ENCODE peak calls at places on chromosome 6, in ten cellular contexts. D is LoVo; W is activated naive CD8-positive, alpha-beta T cell treated with anti-CD3 and anti-CD28 coated beads, Interleukin-2, amount 50 U/mL, for 24 hours; C is GM04504; U is NCI-H1930; A is right cardiac atrium; Y is GOT3; G is PC-3; M is HTR-8/SVneo; P is C1 segment of cervical spinal cord. H is an unnamed sample.

GRCh38 chr6:165159459-165159858 is 149.9 kb downstream of the C6orf118 start:
- DNase-seq in C (no peak), D (no peak), W (no peak), G (no peak), Y (no peak), M (no peak), P (no peak), A (no peak), U (no peak), H (no peak)

GRCh38 chr6:46502486-46503119 is 11.4 kb upstream of the RCAN2 start:
- DNase-seq in U (no peak), M (no peak), Y (no peak), P (no peak), A (no peak), C (no peak), G (no peak), D (no peak), W (no peak), H (no peak)

GRCh38 chr6:26623339-26623859 is 26.6 kb downstream of the ABT1 start:
- DNase-seq in G (no peak), M (no peak), P (no peak), A (no peak), C (no peak), Y (no peak), U (no peak), W (no peak), D (no peak), H (no peak)

GRCh38 chr6:127186889-127187288 is 68.4 kb downstream of the RSPO3 start:
- DNase-seq in Y (no peak), A (peak; percentile 66), C (no peak), U (no peak), P (no peak), M (no peak), G (peak; percentile 54), W (peak; percentile 74), D (peak; percentile 8), H (peak; percentile 37)

GRCh38 chr6:33717857-33718552 is 6.5 kb upstream of the UQCC2 start:
- DNase-seq in G (no peak), D (no peak), A (no peak), Y (no peak), P (no peak), C (no peak), U (no peak), M (no peak), W (no peak), H (no peak)

GRCh38 chr6:129651291-129651691 is 58.7 kb downstream of the ARHGAP18 start:
- DNase-seq in P (no peak), U (no peak), C (no peak), Y (no peak), W (no peak), G (no peak), M (no peak), D (no peak), A (no peak), H (no peak)

GRCh38 chr6:75824160-75824559 is 75.1 kb downstream of the MYO6 start:
- DNase-seq in W (no peak), C (no peak), U (no peak), A (no peak), G (no peak), M (no peak), D (no peak), P (no peak), Y (no peak), H (no peak)

GRCh38 chr6:148700713-148701392 is 46.0 kb upstream of the UST start:
- DNase-seq in P (no peak), M (no peak), W (no peak), D (peak; percentile 19), U (no peak), A (peak; percentile 20), Y (no peak), C (peak; percentile 48), G (peak; percentile 39), H (no peak)

GRCh38 chr6:159527351-159527750 is 165.7 kb downstream of the SOD2 start:
- DNase-seq in G (no peak), Y (no peak), D (no peak), M (no peak), C (no peak), U (no peak), W (no peak), A (no peak), P (no peak), H (no peak)

GRCh38 chr6:110738899-110739365 is 76.3 kb downstream of the CDK19 start:
- DNase-seq in G (no peak), M (no peak), A (no peak), U (no peak), D (no peak), C (no peak), P (no peak), W (no peak), Y (no peak), H (no peak)

GRCh38 chr6:14784596-14785360 is 461.1 kb upstream of the JARID2 start:
- DNase-seq in M (no peak), C (no peak), D (no peak), P (no peak), A (no peak), W (no peak), U (peak; percentile 66), G (no peak), Y (no peak), H (no peak)

GRCh38 chr6:11412011-11412424 is 125.5 kb upstream of the TMEM170B start:
- DNase-seq in G (no peak), C (no peak), P (no peak), W (no peak), Y (no peak), D (peak; percentile 32), M (no peak), U (no peak), A (no peak), H (no peak)

GRCh38 chr6:121680058-121680457 is 244.6 kb downstream of the GJA1 start:
- DNase-seq in G (no peak), A (no peak), C (no peak), M (no peak), P (no peak), Y (no peak), D (no peak), W (no peak), U (no peak), H (no peak)

GRCh38 chr6:89792881-89793280 is 26.7 kb downstream of the MDN1 start:
- DNase-seq in W (no peak), P (no peak), M (peak; percentile 28), D (no peak), Y (no peak), U (no peak), G (peak; percentile 44), A (no peak), C (peak; percentile 3), H (peak; percentile 8)

GRCh38 chr6:98716341-98716740 is 118.0 kb upstream of the POU3F2 start:
- DNase-seq in M (no peak), U (no peak), W (no peak), A (no peak), P (no peak), D (no peak), G (no peak), Y (no peak), C (no peak), H (no peak)

GRCh38 chr6:2979819-2980464 is 8.6 kb upstream of the SERPINB6 start:
- DNase-seq in W (no peak), U (no peak), Y (no peak), M (no peak), P (no peak), C (no peak), A (no peak), D (peak; percentile 12), G (peak; percentile 38), H (no peak)

H was measured in HCT116.